ENCODE peak calls at places on chromosomes 13 and 19, in ten cellular contexts. F is activated CD4-positive, alpha-beta T cell treated with anti-CD3 and anti-CD28 coated beads, Interleukin-2, amount 10 ng/mL, durations not matched to agents 7 days and 5 days; U is GM20000; P is cerebellar cortex; Q is T-helper 22 cell; S is left ventricle myocardium superior; R is mucosa of descending colon; L is GM12864; M is LHCN-M2; X is activated effector memory CD4-positive, alpha-beta T cell treated with Interleukin-2 at 50 U/mL for 16 hours. K is an unnamed sample.

GRCh38 chr19:42023943-42024260 is 29.9 kb upstream of the ATP1A3 start:
- DNase-seq in M (no peak), F (no peak), U (no peak), R (no peak), X (no peak), S (no peak), P (no peak), Q (no peak), L (no peak), K (no peak)

GRCh38 chr13:109703250-109703649 is 83.1 kb downstream of the IRS2 start:
- DNase-seq in R (no peak), S (no peak), M (no peak), U (no peak), Q (no peak), L (no peak), P (no peak), X (no peak), F (no peak), K (no peak)

GRCh38 chr19:41551212-41551610 is 24.8 kb upstream of the CEACAM21 start:
- DNase-seq in X (no peak), Q (no peak), F (no peak), U (no peak), R (no peak), P (no peak), L (no peak), M (no peak), S (no peak), K (no peak)

GRCh38 chr13:109744512-109745051 is 41.8 kb downstream of the IRS2 start:
- DNase-seq in Q (no peak), M (no peak), U (no peak), R (no peak), L (no peak), P (peak; percentile 54), X (no peak), F (no peak), S (peak; percentile 65), K (no peak)

GRCh38 chr13:109427148-109427547 is 359.2 kb downstream of the IRS2 start:
- DNase-seq in R (no peak), U (no peak), L (no peak), P (no peak), M (peak; percentile 15), F (no peak), X (no peak), Q (no peak), S (no peak), K (no peak)

GRCh38 chr13:42047561-42048322 is 706 bp upstream of the DGKH start:
- DNase-seq in U (peak; percentile 79), X (peak; percentile 20), M (peak; percentile 65), L (no peak), S (peak; percentile 44), F (peak; percentile 32), R (peak; percentile 80), Q (no peak), P (peak; percentile 58), K (peak; percentile 22)

GRCh38 chr13:89455741-89456140 is 1784.6 kb downstream of the SLITRK5 start:
- DNase-seq in F (no peak), S (no peak), Q (no peak), M (peak; percentile 19), P (no peak), R (no peak), X (no peak), L (no peak), U (no peak), K (no peak)

GRCh38 chr13:89212186-89212585 is 1541.0 kb downstream of the SLITRK5 start:
- DNase-seq in L (no peak), M (no peak), Q (no peak), F (no peak), X (no peak), R (no peak), U (no peak), S (no peak), P (no peak), K (no peak)

GRCh38 chr13:70183041-70183440 is 74.8 kb upstream of the KLHL1 start:
- DNase-seq in R (no peak), S (no peak), X (no peak), L (no peak), U (no peak), M (no peak), Q (no peak), F (no peak), P (no peak), K (no peak)

GRCh38 chr19:611506-611869 is 21.8 kb downstream of the HCN2 start:
- DNase-seq in M (peak; percentile 98), P (no peak), R (no peak), U (peak; percentile 71), L (no peak), S (no peak), X (peak; percentile 34), F (peak; percentile 26), Q (peak; percentile 56), K (no peak)

GRCh38 chr19:2148482-2149135 is 2.8 kb downstream of the AP3D1 start:
- DNase-seq in S (no peak), U (no peak), P (no peak), Q (no peak), L (no peak), F (no peak), R (no peak), X (no peak), M (no peak), K (no peak)

GRCh38 chr19:18541992-18542935 is 1.1 kb downstream of the FKBP8 start:
- DNase-seq in L (no peak), S (no peak), X (no peak), U (no peak), M (no peak), Q (no peak), P (no peak), R (no peak), F (no peak), K (no peak)

GRCh38 chr13:42392180-42392579 is 120.2 kb downstream of the AKAP11 start:
- DNase-seq in X (no peak), U (no peak), F (no peak), S (no peak), L (no peak), P (no peak), Q (no peak), M (no peak), R (no peak), K (no peak)

GRCh38 chr13:79382545-79383275 is 23.3 kb downstream of the RBM26 start:
- DNase-seq in Q (no peak), R (no peak), U (no peak), F (no peak), M (no peak), P (no peak), S (no peak), X (no peak), L (no peak), K (no peak)

GRCh38 chr19:14363203-14364097 is 17.8 kb upstream of the ADGRE5 start:
- DNase-seq in R (peak; percentile 78), S (peak; percentile 86), L (no peak), Q (peak; percentile 25), M (peak; percentile 52), F (peak; percentile 54), U (no peak), X (no peak), P (peak; percentile 71), K (peak; percentile 41)

GRCh38 chr19:49301165-49301865 is 23.7 kb downstream of the SLC6A16 start:
- DNase-seq in Q (peak; percentile 44), F (peak; percentile 83), M (peak; percentile 50), X (peak; percentile 67), S (peak; percentile 87), U (peak; percentile 86), R (peak; percentile 84), P (peak; percentile 50), L (peak; percentile 54), K (peak; percentile 27)

GRCh38 chr13:110390572-110390971 is 83.5 kb downstream of the COL4A2 start:
- DNase-seq in R (no peak), Q (no peak), U (no peak), M (peak; percentile 90), F (no peak), L (no peak), S (no peak), X (no peak), P (no peak), K (no peak)

GRCh38 chr19:58560007-58560887 is 1.8 kb upstream of the UBE2M start:
- DNase-seq in X (no peak), P (no peak), R (no peak), M (no peak), F (no peak), L (no peak), Q (no peak), S (no peak), U (no peak), K (no peak)

GRCh38 chr13:112229445-112229844 is 146.7 kb upstream of the SPACA7 start:
- DNase-seq in Q (no peak), L (no peak), P (no peak), F (no peak), M (no peak), S (no peak), R (no peak), U (no peak), X (no peak), K (no peak)

GRCh38 chr13:98826156-98826555 is 73.7 kb upstream of the SLC15A1 start:
- DNase-seq in M (no peak), X (no peak), Q (no peak), S (no peak), P (no peak), F (no peak), R (no peak), L (no peak), U (no peak), K (no peak)

K was measured in breast epithelium.